ENCODE peak calls at places on chromosomes 6 and 20, in six cellular contexts. P, T, R, A, H and J are unnamed samples.

GRCh38 chr6:157245486-157245885 is 77.8 kb downstream of the TMEM242 start:
- DNase-seq in P (no peak), T (no peak), R (no peak), A (no peak), H (no peak), J (no peak)

GRCh38 chr6:84635081-84635745 is 129.2 kb downstream of the TBX18 start:
- DNase-seq in P (no peak), T (no peak), R (no peak), A (no peak), H (no peak), J (no peak)

GRCh38 chr6:168123165-168123911 is 44.3 kb upstream of the FRMD1 start:
- DNase-seq in P (peak; percentile 2), T (no peak), R (no peak), A (no peak), H (no peak), J (no peak)

GRCh38 chr6:27601668-27602254 is 128.9 kb upstream of the ZNF184 start:
- DNase-seq in P (no peak), T (no peak), R (no peak), A (no peak), H (no peak), J (no peak)

GRCh38 chr6:17237246-17237645 is 43.9 kb upstream of the RBM24 start:
- DNase-seq in P (no peak), T (no peak), R (no peak), A (no peak), H (no peak), J (no peak)

GRCh38 chr20:46706242-46706641 is 3.2 kb upstream of the SLC2A10 start:
- DNase-seq in P (no peak), T (no peak), R (no peak), A (no peak), H (no peak), J (no peak)

GRCh38 chr6:4224082-4224978 is 89.0 kb upstream of the ECI2 start:
- DNase-seq in P (no peak), T (no peak), R (no peak), A (no peak), H (no peak), J (no peak)

GRCh38 chr20:53869466-53870258 is 200.7 kb downstream of the BCAS1 start:
- DNase-seq in P (peak; percentile 79), T (peak; percentile 75), R (peak; percentile 60), A (peak; percentile 91), H (peak; percentile 77), J (peak; percentile 65)

GRCh38 chr6:111113731-111114438 is 26.6 kb downstream of the SLC16A10 start:
- DNase-seq in P (peak; percentile 27), T (no peak), R (no peak), A (no peak), H (no peak), J (no peak)

GRCh38 chr6:47651505-47651944 is 46.9 kb upstream of the ADGRF4 start:
- DNase-seq in P (no peak), T (no peak), R (no peak), A (no peak), H (no peak), J (no peak)

GRCh38 chr20:37786043-37786442 is 92.2 kb downstream of the CTNNBL1 start:
- DNase-seq in P (no peak), T (no peak), R (no peak), A (no peak), H (no peak), J (no peak)

GRCh38 chr20:53100476-53100911 is 128.3 kb downstream of the TSHZ2 start:
- DNase-seq in P (no peak), T (no peak), R (no peak), A (no peak), H (no peak), J (no peak)

GRCh38 chr6:113120577-113121285 is 736.4 kb upstream of the MARCKS start:
- DNase-seq in P (no peak), T (no peak), R (no peak), A (no peak), H (no peak), J (no peak)

GRCh38 chr6:42963855-42964605 is 3.5 kb downstream of the GNMT start:
- DNase-seq in P (peak; percentile 41), T (no peak), R (no peak), A (no peak), H (no peak), J (no peak)

GRCh38 chr20:20210327-20210726 is 157.6 kb upstream of the INSM1 start:
- DNase-seq in P (no peak), T (no peak), R (no peak), A (no peak), H (no peak), J (no peak)

GRCh38 chr20:53738945-53739798 is 145.5 kb upstream of the ZNF217 start:
- DNase-seq in P (no peak), T (no peak), R (no peak), A (no peak), H (no peak), J (no peak)

GRCh38 chr6:31799781-31800180 is 4.2 kb upstream of the VARS1 start:
- DNase-seq in P (no peak), T (no peak), R (no peak), A (no peak), H (no peak), J (no peak)

GRCh38 chr6:166439366-166440091 is 56.8 kb upstream of the MPC1 start:
- DNase-seq in P (no peak), T (no peak), R (no peak), A (no peak), H (no peak), J (no peak)

GRCh38 chr6:11318835-11319813 is 86.7 kb upstream of the NEDD9 start:
- DNase-seq in P (no peak), T (no peak), R (no peak), A (no peak), H (no peak), J (no peak)

GRCh38 chr20:45070932-45071632 is 29.8 kb downstream of the KCNS1 start:
- DNase-seq in P (no peak), T (no peak), R (no peak), A (no peak), H (no peak), J (no peak)

GRCh38 chr6:48087448-48087847 is 23.5 kb downstream of the PTCHD4 start:
- DNase-seq in P (no peak), T (no peak), R (no peak), A (no peak), H (no peak), J (no peak)

GRCh38 chr20:56765172-56766073 is 136.3 kb downstream of the TFAP2C start:
- DNase-seq in P (no peak), T (no peak), R (no peak), A (no peak), H (no peak), J (no peak)

GRCh38 chr6:2188397-2188796 is 57.0 kb downstream of the GMDS start:
- DNase-seq in P (no peak), T (no peak), R (no peak), A (no peak), H (no peak), J (no peak)